ENCODE peak calls at places on chromosomes 11 and 22, in ten cellular contexts. J, G, L, Y, U, W, H, M, E and D are unnamed samples.

GRCh38 chr11:65355013-65355775 is 643 bp downstream of the TIGD3 start:
- DNase-seq in J (peak), H (no peak), E (peak), M (no peak), Y (peak), L (peak), U (no peak), G (no peak), W (no peak), D (no peak)

GRCh38 chr22:30225220-30225922 is 21.2 kb downstream of the LIF start:
- DNase-seq in W (no peak), H (no peak), U (no peak), L (no peak), M (no peak), G (no peak), J (no peak), E (no peak), Y (no peak), D (no peak)

GRCh38 chr11:93032580-93032979 is 63.1 kb downstream of the MTNR1B start:
- DNase-seq in J (no peak), Y (no peak), E (no peak), H (no peak), W (no peak), G (no peak), M (no peak), U (no peak), L (no peak), D (no peak)

GRCh38 chr22:19139001-19139356 is 5.5 kb downstream of the ESS2 start:
- DNase-seq in J (no peak), E (no peak), L (no peak), H (no peak), W (no peak), Y (no peak), M (no peak), U (no peak), G (no peak), D (no peak)

GRCh38 chr22:48702573-48703264 is 1125.0 kb downstream of the BRD1 start:
- DNase-seq in G (peak), Y (peak), H (no peak), W (no peak), E (peak), L (no peak), U (no peak), J (no peak), M (no peak), D (no peak)

GRCh38 chr11:67056640-67057409 is at the start of gene RHOD:
- DNase-seq in G (peak), W (no peak), U (no peak), M (no peak), L (no peak), E (no peak), Y (peak), H (no peak), J (peak), D (no peak)

GRCh38 chr11:72789493-72790131 is 4.2 kb downstream of the STARD10 start:
- DNase-seq in J (no peak), W (no peak), L (no peak), G (peak), Y (peak), H (peak), M (peak), U (no peak), E (peak), D (no peak)

GRCh38 chr11:76617553-76618265 is 52.8 kb downstream of the LRRC32 start:
- DNase-seq in J (no peak), W (no peak), L (no peak), U (no peak), M (peak), G (no peak), E (no peak), H (no peak), Y (no peak), D (peak)

GRCh38 chr11:13073119-13073981 is 64.2 kb downstream of the RASSF10 start:
- DNase-seq in H (no peak), Y (no peak), E (no peak), L (no peak), M (no peak), J (no peak), G (no peak), U (no peak), W (peak), D (peak)

GRCh38 chr22:40107756-40108437 is 69.8 kb upstream of the TNRC6B start:
- DNase-seq in H (peak), U (no peak), M (peak), L (no peak), Y (no peak), W (no peak), G (no peak), J (no peak), E (no peak), D (peak)

GRCh38 chr11:93526691-93527583 is 16.3 kb downstream of the SMCO4 start:
- DNase-seq in Y (no peak), G (peak), H (no peak), L (no peak), U (no peak), M (no peak), E (no peak), W (no peak), J (no peak), D (no peak)

GRCh38 chr11:26040339-26040738 is 291.6 kb upstream of the ANO3 start:
- DNase-seq in L (no peak), Y (no peak), E (no peak), W (no peak), H (no peak), M (no peak), G (no peak), J (no peak), U (no peak), D (no peak)

GRCh38 chr11:45736424-45736823 is 68.5 kb upstream of the SLC35C1 start:
- DNase-seq in M (peak), E (no peak), L (no peak), U (no peak), H (peak), Y (no peak), W (no peak), G (peak), J (peak), D (no peak)

GRCh38 chr22:49348631-49349030 is 479.0 kb downstream of the BRD1 start:
- DNase-seq in L (no peak), H (no peak), J (no peak), U (no peak), W (no peak), G (no peak), M (no peak), Y (no peak), E (no peak), D (no peak)

GRCh38 chr11:15826826-15827225 is 529.5 kb downstream of the SOX6 start:
- DNase-seq in M (peak), H (no peak), W (no peak), Y (peak), E (peak), L (peak), U (peak), J (peak), G (no peak), D (peak)

GRCh38 chr11:122343247-122343646 is 227.2 kb upstream of the BLID start:
- DNase-seq in L (no peak), M (no peak), W (no peak), H (peak), Y (no peak), J (no peak), E (no peak), G (no peak), U (no peak), D (no peak)

GRCh38 chr11:61806785-61807184 is 10.0 kb downstream of the FADS1 start:
- DNase-seq in L (no peak), U (no peak), Y (no peak), G (no peak), E (no peak), J (no peak), M (no peak), W (no peak), H (no peak), D (no peak)

GRCh38 chr11:83292709-83293435 is 6.7 kb upstream of the CCDC90B start:
- DNase-seq in Y (no peak), H (peak), U (peak), M (peak), L (peak), J (no peak), G (no peak), W (no peak), E (peak), D (peak)

GRCh38 chr22:27193636-27194035 is 536.2 kb downstream of the MIAT start:
- DNase-seq in M (no peak), Y (no peak), J (no peak), H (no peak), G (no peak), W (no peak), L (no peak), E (no peak), U (no peak), D (no peak)

GRCh38 chr11:59556883-59557205 is 45.5 kb downstream of the OR4D9 start:
- DNase-seq in M (no peak), E (no peak), W (no peak), G (peak), L (peak), J (no peak), H (no peak), U (no peak), Y (no peak), D (no peak)